ENCODE peak calls at places on chromosomes 3 and 15, in nine cellular contexts. A, T, H, J, D, Y, E, P and U are unnamed samples.

GRCh38 chr3:146715176-146715575 is 110.0 kb upstream of the PLSCR5 start:
- DNase-seq in A (peak), T (peak), H (peak), J (no peak), D (no peak), Y (no peak), E (peak), P (no peak), U (no peak)

GRCh38 chr3:80338366-80338765 is 570.6 kb upstream of the ROBO1 start:
- DNase-seq in A (peak), T (no peak), H (peak), J (no peak), D (no peak), Y (no peak), E (peak), P (no peak), U (no peak)

GRCh38 chr3:169112153-169112892 is 551.2 kb downstream of the MECOM start:
- DNase-seq in A (peak), T (peak), H (peak), J (no peak), D (no peak), Y (no peak), E (peak), P (peak), U (no peak)

GRCh38 chr3:196120291-196120951 is 38.5 kb upstream of the TFRC start:
- DNase-seq in A (no peak), T (no peak), H (no peak), J (peak), D (no peak), Y (no peak), E (no peak), P (no peak), U (no peak)

GRCh38 chr3:142188846-142189245 is 36.5 kb downstream of the GK5 start:
- DNase-seq in A (peak), T (no peak), H (no peak), J (no peak), D (no peak), Y (no peak), E (peak), P (no peak), U (no peak)

GRCh38 chr15:69794643-69795461 is 302.9 kb downstream of the TLE3 start:
- DNase-seq in A (peak), T (peak), H (peak), J (peak), D (no peak), Y (no peak), E (peak), P (no peak), U (no peak)

GRCh38 chr3:61922118-61922517 is 360.7 kb downstream of the PTPRG start:
- DNase-seq in A (no peak), T (peak), H (no peak), J (no peak), D (no peak), Y (no peak), E (no peak), P (no peak), U (no peak)

GRCh38 chr15:33160054-33160453 is 34.5 kb downstream of the FMN1 start:
- DNase-seq in A (no peak), T (no peak), H (peak), J (no peak), D (no peak), Y (no peak), E (no peak), P (no peak), U (no peak)

GRCh38 chr3:195877136-195877715 is 31.1 kb downstream of the TNK2 start:
- DNase-seq in A (no peak), T (no peak), H (no peak), J (no peak), D (no peak), Y (no peak), E (no peak), P (no peak), U (peak)

GRCh38 chr3:75171632-75172230 is 492.4 kb upstream of the FRG2C start:
- DNase-seq in A (peak), T (peak), H (peak), J (no peak), D (no peak), Y (no peak), E (peak), P (no peak), U (no peak)

GRCh38 chr3:49903451-49904424 is at the start of gene MST1R:
- DNase-seq in A (peak), T (no peak), H (peak), J (peak), D (no peak), Y (peak), E (peak), P (no peak), U (no peak)

GRCh38 chr15:53569756-53570480 is 189.5 kb downstream of the WDR72 start:
- DNase-seq in A (no peak), T (no peak), H (peak), J (no peak), D (no peak), Y (no peak), E (no peak), P (no peak), U (no peak)

GRCh38 chr15:96544162-96544756 is 213.8 kb downstream of the NR2F2 start:
- DNase-seq in A (no peak), T (no peak), H (no peak), J (no peak), D (no peak), Y (no peak), E (no peak), P (no peak), U (no peak)

GRCh38 chr3:114519415-114519814 is 225.6 kb downstream of the TIGIT start:
- DNase-seq in A (peak), T (peak), H (no peak), J (no peak), D (no peak), Y (no peak), E (peak), P (peak), U (no peak)

GRCh38 chr3:161266731-161267150 is 45.6 kb downstream of the NMD3 start:
- DNase-seq in A (peak), T (peak), H (peak), J (no peak), D (no peak), Y (no peak), E (peak), P (peak), U (no peak)

GRCh38 chr15:64343222-64343621 is 12.8 kb downstream of the CSNK1G1 start:
- DNase-seq in A (no peak), T (peak), H (no peak), J (no peak), D (no peak), Y (no peak), E (no peak), P (no peak), U (no peak)

GRCh38 chr3:74559301-74559700 is 55.2 kb downstream of the CNTN3 start:
- DNase-seq in A (no peak), T (no peak), H (no peak), J (no peak), D (no peak), Y (no peak), E (no peak), P (no peak), U (no peak)

GRCh38 chr3:21174461-21174860 is 576.5 kb downstream of the ZNF385D start:
- DNase-seq in A (peak), T (peak), H (no peak), J (no peak), D (no peak), Y (no peak), E (peak), P (no peak), U (no peak)

GRCh38 chr3:170621256-170621655 is 35.4 kb upstream of the SLC7A14 start:
- DNase-seq in A (no peak), T (no peak), H (no peak), J (no peak), D (no peak), Y (no peak), E (no peak), P (no peak), U (no peak)

GRCh38 chr15:81485806-81486205 is 111.8 kb upstream of the TMC3 start:
- DNase-seq in A (no peak), T (no peak), H (no peak), J (no peak), D (no peak), Y (no peak), E (no peak), P (no peak), U (no peak)

GRCh38 chr3:101884776-101885175 is 35.5 kb downstream of the NFKBIZ start:
- DNase-seq in A (no peak), T (no peak), H (no peak), J (no peak), D (no peak), Y (no peak), E (no peak), P (no peak), U (no peak)

GRCh38 chr3:14145236-14145635 is 20.4 kb downstream of the TMEM43 start:
- DNase-seq in A (peak), T (peak), H (peak), J (no peak), D (no peak), Y (no peak), E (peak), P (no peak), U (no peak)

GRCh38 chr15:76384409-76384808 is 47.8 kb downstream of the ISL2 start:
- DNase-seq in A (no peak), T (no peak), H (no peak), J (no peak), D (no peak), Y (no peak), E (no peak), P (no peak), U (no peak)

GRCh38 chr3:12409625-12410596 is 74.4 kb upstream of the TSEN2 start:
- DNase-seq in A (no peak), T (no peak), H (no peak), J (no peak), D (no peak), Y (no peak), E (no peak), P (no peak), U (no peak)

GRCh38 chr3:34016925-34017592 is 218.6 kb downstream of the PDCD6IP start:
- DNase-seq in A (no peak), T (peak), H (no peak), J (no peak), D (no peak), Y (no peak), E (no peak), P (no peak), U (no peak)

GRCh38 chr3:45387636-45388348 is 584 bp upstream of the LARS2 start:
- DNase-seq in A (no peak), T (no peak), H (no peak), J (no peak), D (no peak), Y (no peak), E (no peak), P (no peak), U (no peak)

GRCh38 chr3:66572938-66573710 is 72.3 kb upstream of the LRIG1 start:
- DNase-seq in A (no peak), T (no peak), H (no peak), J (no peak), D (no peak), Y (peak), E (no peak), P (no peak), U (no peak)

GRCh38 chr3:111831840-111832239 is 27.2 kb upstream of the PHLDB2 start:
- DNase-seq in A (peak), T (peak), H (no peak), J (no peak), D (no peak), Y (no peak), E (no peak), P (no peak), U (no peak)

GRCh38 chr3:133153382-133153781 is 115.2 kb downstream of the TMEM108 start:
- DNase-seq in A (no peak), T (no peak), H (no peak), J (no peak), D (no peak), Y (no peak), E (no peak), P (no peak), U (no peak)

GRCh38 chr15:23589012-23589411 is 23.5 kb downstream of the MKRN3 start:
- DNase-seq in A (no peak), T (no peak), H (no peak), J (no peak), D (no peak), Y (no peak), E (no peak), P (no peak), U (no peak)
- TF ChIP-seq CTCF in A (no peak), T (no peak), H (no peak), J (no peak), D (no peak), Y (no peak), E (no peak), P (no peak), U (no peak)

GRCh38 chr15:45641374-45641778 is 6.5 kb downstream of the SQOR start:
- DNase-seq in A (peak), T (peak), H (peak), J (no peak), D (no peak), Y (no peak), E (peak), P (peak), U (peak)
- TF ChIP-seq CTCF in A (peak), T (peak), H (no peak), J (no peak), D (no peak), Y (no peak), E (no peak), P (peak), U (no peak)

GRCh38 chr3:167102071-167102470 is 278.0 kb downstream of the ZBBX start:
- DNase-seq in A (no peak), T (no peak), H (peak), J (no peak), D (no peak), Y (no peak), E (no peak), P (no peak), U (no peak)
- TF ChIP-seq CTCF in A (no peak), T (no peak), H (peak), J (no peak), D (no peak), Y (no peak), E (no peak), P (no peak), U (peak)

DNA sequence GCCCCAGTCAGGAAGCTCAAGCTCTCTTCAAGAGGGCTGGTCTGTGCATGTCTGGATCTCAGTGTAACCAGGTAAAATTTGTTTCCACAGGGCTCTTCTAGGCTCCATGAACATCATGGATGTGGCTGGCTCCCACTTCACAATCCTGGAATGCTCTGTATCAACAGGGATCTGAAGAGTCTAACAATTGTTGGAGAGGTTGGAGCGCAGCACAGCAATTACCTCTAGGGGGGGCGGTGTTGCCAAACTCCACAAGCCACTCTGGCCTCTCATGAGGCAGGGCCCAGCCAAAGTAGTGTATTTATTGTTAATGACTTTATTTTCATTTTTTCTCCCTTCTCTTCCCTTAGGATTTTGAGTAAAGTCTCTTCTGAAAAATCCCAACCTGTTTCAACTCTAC is 6.1 kb upstream of the EIF2B5 start:
- DNase-seq in A (peak), T (peak), H (peak), J (no peak), D (no peak), Y (peak), E (peak), P (no peak), U (no peak)
- TF ChIP-seq CTCF in A (peak), T (peak), H (peak), J (no peak), D (no peak), Y (peak), E (peak), P (peak), U (peak)

GRCh38 chr3:15794303-15794771 is 3.4 kb downstream of the ANKRD28 start:
- DNase-seq in A (peak), T (peak), H (peak), J (no peak), D (no peak), Y (no peak), E (peak), P (peak), U (no peak)

GRCh38 chr3:15796331-15796730 is 1.4 kb downstream of the ANKRD28 start:
- DNase-seq in A (no peak), T (no peak), H (no peak), J (no peak), D (no peak), Y (no peak), E (peak), P (no peak), U (no peak)

GRCh38 chr3:15795563-15796308 is 2.0 kb downstream of the ANKRD28 start:
- DNase-seq in A (peak), T (peak), H (peak), J (no peak), D (no peak), Y (no peak), E (peak), P (no peak), U (no peak)

GRCh38 chr3:15796771-15797599 is 794 bp downstream of the ANKRD28 start:
- DNase-seq in A (peak), T (peak), H (peak), J (peak), D (peak), Y (peak), E (peak), P (peak), U (no peak)

DNA sequence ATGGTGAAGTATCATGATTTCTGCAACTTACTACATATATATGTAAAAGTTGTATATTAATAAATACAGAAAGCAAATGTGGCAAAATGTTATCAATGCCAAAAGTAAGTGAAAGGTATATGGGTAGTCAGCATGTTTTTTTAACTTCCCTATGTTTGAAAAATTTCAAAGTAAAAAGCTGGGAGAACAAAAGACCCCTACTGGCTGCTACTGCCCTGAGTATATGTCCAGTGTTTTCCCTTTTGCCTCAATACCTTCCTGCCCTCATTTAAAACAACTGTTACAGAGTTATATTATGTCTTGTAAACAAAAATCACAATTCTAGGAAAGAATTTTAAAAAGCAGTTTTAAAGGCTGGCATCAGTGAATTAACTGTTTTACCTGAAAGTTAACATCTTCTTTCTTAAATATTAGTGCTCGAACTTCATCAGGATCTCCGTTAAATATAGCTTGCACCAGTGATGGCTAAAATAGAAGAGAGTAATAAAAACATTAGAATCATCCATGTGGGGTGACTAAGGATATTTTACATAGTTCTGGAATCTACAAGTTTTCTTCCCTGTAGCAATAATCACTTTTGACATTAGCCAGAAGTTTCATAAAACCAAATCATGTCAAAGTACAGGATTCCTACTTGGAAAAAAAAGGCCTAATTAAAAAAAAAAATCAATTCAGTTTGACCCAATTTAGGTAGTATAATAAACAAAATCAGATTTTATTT is 2.8 kb downstream of the ANKRD28 start:
- DNase-seq in A (peak), T (peak), H (no peak), J (no peak), D (no peak), Y (no peak), E (peak), P (no peak), U (no peak)
- TF ChIP-seq CTCF in A (peak), T (peak), H (no peak), J (no peak), D (peak), Y (no peak), E (peak), P (peak), U (no peak)

DNA sequence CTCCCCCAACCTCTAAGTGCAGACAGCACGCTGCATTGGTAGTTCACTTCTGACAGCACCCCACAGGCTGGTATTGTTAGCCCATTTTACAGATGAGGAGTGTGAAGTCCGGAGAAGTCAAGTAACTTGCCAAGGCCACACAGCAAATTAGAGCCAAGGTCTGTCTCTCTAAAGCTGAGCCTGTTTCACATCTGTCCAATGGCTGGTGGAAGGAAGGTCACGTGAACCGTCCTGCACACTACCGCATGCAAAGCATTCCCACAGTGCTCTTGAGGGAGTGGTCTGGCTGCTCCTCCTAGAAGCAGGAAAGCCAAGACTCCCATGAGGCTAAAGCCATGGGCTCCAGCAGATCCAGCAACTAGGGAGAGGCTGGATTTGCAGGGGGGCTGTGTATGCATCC is 50.0 kb downstream of the MGLL start:
- DNase-seq in A (no peak), T (no peak), H (no peak), J (no peak), D (no peak), Y (no peak), E (no peak), P (no peak), U (no peak)
- TF ChIP-seq CTCF in A (no peak), T (no peak), H (no peak), J (no peak), D (no peak), Y (no peak), E (no peak), P (no peak), U (no peak)

DNA sequence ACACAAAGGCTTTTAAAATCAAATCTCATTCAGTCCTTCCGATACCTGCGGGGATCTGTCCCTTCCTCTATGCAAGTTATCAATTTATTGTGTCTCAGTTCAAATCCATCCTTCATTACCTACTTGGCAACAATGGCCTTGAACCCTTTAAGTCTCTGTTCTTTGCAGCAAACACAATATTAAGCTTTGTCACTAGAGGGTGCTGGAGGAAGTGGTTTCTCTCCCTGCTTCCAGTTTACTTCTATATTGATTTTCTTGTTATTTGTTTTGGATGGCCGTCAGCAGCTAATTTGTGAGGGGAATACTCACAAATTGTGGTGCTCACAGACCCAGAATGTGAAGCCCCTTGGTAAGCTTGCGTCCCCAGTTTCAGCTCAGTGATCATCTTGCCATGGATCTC is 278.3 kb downstream of the FGF12 start:
- DNase-seq in A (no peak), T (no peak), H (no peak), J (no peak), D (no peak), Y (no peak), E (peak), P (no peak), U (no peak)
- TF ChIP-seq CTCF in A (peak), T (peak), H (peak), J (no peak), D (no peak), Y (peak), E (peak), P (peak), U (no peak)

GRCh38 chr3:134525293-134525692 is 39.4 kb downstream of the CEP63 start:
- DNase-seq in A (no peak), T (no peak), H (no peak), J (no peak), D (no peak), Y (no peak), E (no peak), P (no peak), U (no peak)

GRCh38 chr3:134527538-134528186 is 41.8 kb downstream of the CEP63 start:
- DNase-seq in A (no peak), T (no peak), H (no peak), J (no peak), D (no peak), Y (no peak), E (no peak), P (no peak), U (no peak)

GRCh38 chr3:134526319-134526718 is 40.5 kb downstream of the CEP63 start:
- DNase-seq in A (no peak), T (no peak), H (no peak), J (no peak), D (no peak), Y (no peak), E (no peak), P (no peak), U (no peak)

GRCh38 chr3:134522541-134522940 is 36.7 kb downstream of the CEP63 start:
- DNase-seq in A (no peak), T (no peak), H (no peak), J (no peak), D (no peak), Y (no peak), E (no peak), P (no peak), U (no peak)

GRCh38 chr3:134527037-134527436 is 41.2 kb downstream of the CEP63 start:
- DNase-seq in A (peak), T (no peak), H (no peak), J (no peak), D (no peak), Y (peak), E (no peak), P (no peak), U (no peak)
- TF ChIP-seq CTCF in A (peak), T (no peak), H (peak), J (no peak), D (no peak), Y (no peak), E (peak), P (peak), U (peak)

GRCh38 chr3:18126772-18127171 is 298.4 kb downstream of the SATB1 start:
- DNase-seq in A (no peak), T (no peak), H (no peak), J (no peak), D (no peak), Y (no peak), E (no peak), P (no peak), U (no peak)
- TF ChIP-seq CTCF in A (no peak), T (no peak), H (no peak), J (no peak), D (no peak), Y (no peak), E (no peak), P (no peak), U (no peak)